ENCODE peak calls at places on chromosomes 6 and 20, in five cellular contexts. V is DMS79; N is NB4; D is stimulated activated CD8-positive, alpha-beta memory T cell treated with anti-CD3 and anti-CD28 coated beads, Interleukin-2, amount 100 ng/mL, for 1 hour; G is right atrium auricular region. H is an unnamed sample.

GRCh38 chr20:19098092-19098491 is 114.3 kb upstream of the SLC24A3 start:
- DNase-seq in V (no peak), N (no peak), D (no peak), G (no peak), H (no peak)

GRCh38 chr20:40630723-40631631 is 58.1 kb downstream of the MAFB start:
- DNase-seq in V (no peak), N (peak), D (no peak), G (no peak), H (no peak)

GRCh38 chr6:106117579-106117978 is 31.4 kb downstream of the PRDM1 start:
- DNase-seq in V (no peak), N (peak), D (peak), G (no peak), H (no peak)

GRCh38 chr20:62704341-62704948 is 4.2 kb upstream of the NTSR1 start:
- DNase-seq in V (peak), N (no peak), D (no peak), G (peak), H (peak)

GRCh38 chr6:18463429-18463828 is 76.3 kb downstream of the RNF144B start:
- DNase-seq in V (no peak), N (no peak), D (no peak), G (no peak), H (no peak)

GRCh38 chr20:46984391-46984790 is 89.7 kb downstream of the EYA2 start:
- DNase-seq in V (no peak), N (no peak), D (no peak), G (no peak), H (no peak)

GRCh38 chr20:14782731-14783130 is 445.3 kb upstream of the FLRT3 start:
- DNase-seq in V (no peak), N (no peak), D (no peak), G (no peak), H (no peak)

GRCh38 chr6:117469356-117469755 is 13.1 kb upstream of the DCBLD1 start:
- DNase-seq in V (no peak), N (peak), D (no peak), G (no peak), H (no peak)

GRCh38 chr6:85452441-85452881 is 2.6 kb downstream of the NT5E start:
- DNase-seq in V (no peak), N (no peak), D (no peak), G (no peak), H (no peak)

GRCh38 chr6:43724914-43725642 is 37.5 kb upstream of the MRPS18A start:
- DNase-seq in V (peak), N (peak), D (peak), G (peak), H (no peak)

GRCh38 chr6:127022297-127022696 is 96.2 kb upstream of the RSPO3 start:
- DNase-seq in V (peak), N (no peak), D (no peak), G (no peak), H (no peak)

GRCh38 chr20:36547186-36548005 is 6.1 kb downstream of the MYL9 start:
- DNase-seq in V (no peak), N (no peak), D (no peak), G (no peak), H (no peak)

GRCh38 chr20:36591281-36591680 is 14.3 kb upstream of the RAB5IF start:
- DNase-seq in V (no peak), N (no peak), D (no peak), G (no peak), H (no peak)

GRCh38 chr6:80610821-80611220 is 504.4 kb downstream of the BCKDHB start:
- DNase-seq in V (no peak), N (no peak), D (no peak), G (no peak), H (no peak)

GRCh38 chr6:163409712-163410111 is 4.8 kb upstream of the QKI start:
- DNase-seq in V (no peak), N (no peak), D (no peak), G (no peak), H (no peak)

GRCh38 chr6:15511248-15512125 is 151.3 kb downstream of the DTNBP1 start:
- DNase-seq in V (no peak), N (no peak), D (no peak), G (peak), H (no peak)

GRCh38 chr20:56439784-56440291 is 27.8 kb downstream of the CASS4 start:
- DNase-seq in V (no peak), N (peak), D (no peak), G (peak), H (no peak)

GRCh38 chr20:30816182-30816645 is 441.2 kb upstream of the DEFB115 start:
- DNase-seq in V (no peak), N (peak), D (no peak), G (no peak), H (no peak)

GRCh38 chr20:38293490-38294333 is 10.2 kb upstream of the BPI start:
- DNase-seq in V (no peak), N (no peak), D (no peak), G (no peak), H (no peak)

GRCh38 chr6:111711476-111711875 is 105.8 kb upstream of the TRAF3IP2 start:
- DNase-seq in V (no peak), N (no peak), D (no peak), G (peak), H (no peak)

GRCh38 chr6:158143700-158144099 is 24.4 kb downstream of the SERAC1 start:
- DNase-seq in V (no peak), N (peak), D (no peak), G (no peak), H (peak)

GRCh38 chr6:118830691-118831090 is 63.3 kb upstream of the ASF1A start:
- DNase-seq in V (no peak), N (no peak), D (no peak), G (no peak), H (no peak)

GRCh38 chr20:3420211-3420707 is 12.8 kb upstream of the DNAAF9 start:
- DNase-seq in V (peak), N (peak), D (no peak), G (peak), H (no peak)

GRCh38 chr6:131651782-131652181 is 14.7 kb downstream of the ENPP3 start:
- DNase-seq in V (no peak), N (no peak), D (no peak), G (no peak), H (no peak)

GRCh38 chr6:79607000-79607399 is 24.1 kb upstream of the SH3BGRL2 start:
- DNase-seq in V (no peak), N (no peak), D (no peak), G (no peak), H (no peak)

GRCh38 chr20:33526769-33527168 is 36.9 kb downstream of the CBFA2T2 start:
- DNase-seq in V (no peak), N (no peak), D (no peak), G (no peak), H (no peak)

GRCh38 chr6:27129917-27130316 is 117.6 kb upstream of the PRSS16 start:
- DNase-seq in V (no peak), N (no peak), D (no peak), G (no peak), H (no peak)

GRCh38 chr20:57649617-57650015 is 29.4 kb upstream of the ZBP1 start:
- DNase-seq in V (no peak), N (no peak), D (no peak), G (peak), H (no peak)

GRCh38 chr6:37985355-37985754 is 165.8 kb downstream of the ZFAND3 start:
- DNase-seq in V (no peak), N (peak), D (no peak), G (no peak), H (no peak)

GRCh38 chr6:150256618-150257272 is 112.1 kb upstream of the IYD start:
- DNase-seq in V (peak), N (peak), D (no peak), G (no peak), H (no peak)

GRCh38 chr6:37127961-37128862 is 41.7 kb upstream of the PIM1 start:
- DNase-seq in V (no peak), N (no peak), D (no peak), G (no peak), H (no peak)

GRCh38 chr20:32965581-32966373 is 38.5 kb downstream of the SUN5 start:
- DNase-seq in V (no peak), N (peak), D (no peak), G (peak), H (no peak)